ENCODE peak calls at places on chromosome 16, in ten cellular contexts. X is SHP77, A is BE2C, V is T-helper 2 cell, S is T47D, N is B cell, R is GM13977, B is GOT3, H is adrenal gland, I is smooth muscle cell of the brain vasculature. D is an unnamed sample.

GRCh38 chr16:11743308-11744074 is 834 bp upstream of the TXNDC11 start:
- DNase-seq in X (peak), A (no peak), V (peak), S (no peak), N (no peak), R (peak), B (no peak), H (peak), I (no peak), D (peak)

GRCh38 chr16:68575082-68575481 is 36.0 kb downstream of the ZFP90 start:
- DNase-seq in X (no peak), A (no peak), V (no peak), S (no peak), N (no peak), R (no peak), B (no peak), H (peak), I (no peak), D (no peak)

GRCh38 chr16:7397901-7398300 is 65.3 kb downstream of the RBFOX1 start:
- DNase-seq in X (no peak), A (no peak), V (no peak), S (no peak), N (no peak), R (no peak), B (no peak), H (no peak), I (peak), D (no peak)

GRCh38 chr16:66660422-66661209 is 35.9 kb downstream of the CMTM4 start:
- DNase-seq in X (peak), A (peak), V (no peak), S (peak), N (no peak), R (no peak), B (no peak), H (peak), I (peak), D (peak)

GRCh38 chr16:56344518-56345405 is 80.6 kb downstream of the AMFR start:
- DNase-seq in X (no peak), A (no peak), V (no peak), S (no peak), N (no peak), R (no peak), B (no peak), H (no peak), I (no peak), D (no peak)

GRCh38 chr16:25395528-25395927 is 137.9 kb upstream of the ZKSCAN2 start:
- DNase-seq in X (no peak), A (no peak), V (no peak), S (no peak), N (no peak), R (no peak), B (no peak), H (no peak), I (no peak), D (no peak)

GRCh38 chr16:49556252-49557069 is 182.9 kb downstream of the C16orf78 start:
- DNase-seq in X (peak), A (no peak), V (no peak), S (peak), N (no peak), R (no peak), B (no peak), H (no peak), I (peak), D (no peak)

GRCh38 chr16:57688487-57688986 is 6.1 kb upstream of the DRC7 start:
- DNase-seq in X (no peak), A (no peak), V (no peak), S (no peak), N (no peak), R (no peak), B (no peak), H (no peak), I (no peak), D (no peak)

GRCh38 chr16:54268340-54268739 is 18.2 kb downstream of the IRX3 start:
- DNase-seq in X (no peak), A (no peak), V (no peak), S (no peak), N (no peak), R (no peak), B (no peak), H (no peak), I (no peak), D (no peak)

GRCh38 chr16:51638338-51639135 is 487.5 kb upstream of the SALL1 start:
- DNase-seq in X (no peak), A (no peak), V (no peak), S (no peak), N (no peak), R (no peak), B (no peak), H (no peak), I (no peak), D (no peak)

GRCh38 chr16:82263456-82264159 is 93.6 kb upstream of the MPHOSPH6 start:
- DNase-seq in X (peak), A (peak), V (peak), S (peak), N (peak), R (peak), B (peak), H (peak), I (peak), D (peak)

GRCh38 chr16:15434425-15435215 is at the start of gene BMERB1:
- DNase-seq in X (peak), A (peak), V (peak), S (peak), N (peak), R (peak), B (peak), H (peak), I (peak), D (peak)

GRCh38 chr16:2278956-2279800 is 11.3 kb upstream of the RNPS1 start:
- DNase-seq in X (no peak), A (no peak), V (no peak), S (no peak), N (no peak), R (no peak), B (no peak), H (no peak), I (no peak), D (no peak)

GRCh38 chr16:23302045-23302956 is at the start of gene SCNN1B:
- DNase-seq in X (no peak), A (no peak), V (no peak), S (peak), N (no peak), R (peak), B (no peak), H (no peak), I (no peak), D (peak)

GRCh38 chr16:66081967-66082366 is 284.5 kb upstream of the CDH5 start:
- DNase-seq in X (no peak), A (no peak), V (no peak), S (no peak), N (no peak), R (no peak), B (no peak), H (no peak), I (no peak), D (no peak)

GRCh38 chr16:9929836-9930235 is 252.4 kb downstream of the GRIN2A start:
- DNase-seq in X (no peak), A (no peak), V (no peak), S (no peak), N (no peak), R (no peak), B (no peak), H (no peak), I (no peak), D (no peak)

GRCh38 chr16:9821331-9821730 is 360.9 kb downstream of the GRIN2A start:
- DNase-seq in X (no peak), A (no peak), V (no peak), S (no peak), N (no peak), R (no peak), B (no peak), H (no peak), I (no peak), D (no peak)

GRCh38 chr16:69935740-69936139 is 15.4 kb upstream of the CLEC18A start:
- DNase-seq in X (no peak), A (no peak), V (no peak), S (no peak), N (no peak), R (no peak), B (no peak), H (no peak), I (no peak), D (no peak)

GRCh38 chr16:46768809-46769208 is 20.7 kb upstream of the MYLK3 start:
- DNase-seq in X (peak), A (no peak), V (no peak), S (no peak), N (no peak), R (no peak), B (no peak), H (peak), I (no peak), D (no peak)

GRCh38 chr16:89957214-89957785 is 8.7 kb downstream of the DEF8 start:
- DNase-seq in X (no peak), A (no peak), V (no peak), S (no peak), N (no peak), R (no peak), B (no peak), H (no peak), I (no peak), D (no peak)

GRCh38 chr16:87581867-87582220 is 20.5 kb upstream of the JPH3 start:
- DNase-seq in X (no peak), A (peak), V (no peak), S (no peak), N (no peak), R (no peak), B (peak), H (peak), I (peak), D (peak)

GRCh38 chr16:66058181-66058580 is 308.3 kb upstream of the CDH5 start:
- DNase-seq in X (no peak), A (no peak), V (no peak), S (no peak), N (no peak), R (no peak), B (no peak), H (no peak), I (no peak), D (no peak)

GRCh38 chr16:50550035-50550434 is 1.8 kb downstream of the NKD1 start:
- DNase-seq in X (no peak), A (no peak), V (no peak), S (no peak), N (no peak), R (no peak), B (no peak), H (peak), I (no peak), D (no peak)

GRCh38 chr16:48613061-48613957 is 3.3 kb upstream of the N4BP1 start:
- DNase-seq in X (no peak), A (no peak), V (peak), S (peak), N (no peak), R (peak), B (no peak), H (peak), I (no peak), D (no peak)

GRCh38 chr16:54509406-54509931 is 222.9 kb upstream of the IRX3 start:
- DNase-seq in X (no peak), A (no peak), V (no peak), S (no peak), N (no peak), R (no peak), B (no peak), H (no peak), I (peak), D (no peak)

GRCh38 chr16:28830531-28830930 is 7.7 kb downstream of the ATXN2L start:
- DNase-seq in X (no peak), A (no peak), V (no peak), S (no peak), N (no peak), R (no peak), B (no peak), H (no peak), I (no peak), D (no peak)

GRCh38 chr16:20243731-20244281 is 83.5 kb downstream of the GP2 start:
- DNase-seq in X (no peak), A (no peak), V (no peak), S (no peak), N (no peak), R (no peak), B (no peak), H (no peak), I (no peak), D (no peak)

GRCh38 chr16:56421313-56421712 is 4.0 kb downstream of the AMFR start:
- DNase-seq in X (no peak), A (no peak), V (no peak), S (no peak), N (no peak), R (no peak), B (no peak), H (no peak), I (no peak), D (no peak)

GRCh38 chr16:46961373-46962353 is 11.8 kb downstream of the DNAJA2 start:
- DNase-seq in X (no peak), A (no peak), V (peak), S (no peak), N (no peak), R (no peak), B (no peak), H (no peak), I (no peak), D (no peak)

GRCh38 chr16:67613808-67614207 is 31.1 kb upstream of the CARMIL2 start:
- DNase-seq in X (no peak), A (peak), V (no peak), S (no peak), N (no peak), R (no peak), B (no peak), H (no peak), I (no peak), D (no peak)

GRCh38 chr16:10579575-10579964 is 828 bp downstream of the EMP2 start:
- DNase-seq in X (no peak), A (no peak), V (no peak), S (no peak), N (no peak), R (no peak), B (no peak), H (no peak), I (no peak), D (no peak)

GRCh38 chr16:15885560-15886001 is 2.8 kb downstream of the CEP20 start:
- DNase-seq in X (no peak), A (no peak), V (no peak), S (no peak), N (no peak), R (no peak), B (no peak), H (no peak), I (no peak), D (no peak)

GRCh38 chr16:31382485-31383161 is 10.5 kb upstream of the ITGAD start:
- DNase-seq in X (peak), A (peak), V (peak), S (peak), N (peak), R (peak), B (no peak), H (peak), I (peak), D (peak)

GRCh38 chr16:19804538-19805323 is 79.9 kb downstream of the GPRC5B start:
- DNase-seq in X (peak), A (peak), V (no peak), S (no peak), N (no peak), R (no peak), B (no peak), H (peak), I (no peak), D (no peak)

GRCh38 chr16:35188288-35189155 is 1729.1 kb downstream of the TP53TG3F start:
- DNase-seq in X (peak), A (no peak), V (no peak), S (no peak), N (no peak), R (no peak), B (no peak), H (no peak), I (no peak), D (peak)

D was measured in SK-N-SH.